ENCODE peak calls at places on chromosomes 1 and 21, in eight cellular contexts. T, V, Z, X, L, Q, W and I are unnamed samples.

GRCh38 chr1:109793486-109794318 is 30.0 kb upstream of the EPS8L3 start:
- DNase-seq in Q (peak; percentile 52), V (peak; percentile 45), T (peak; percentile 52), L (peak; percentile 83), W (peak; percentile 42), X (no peak), Z (no peak), I (peak; percentile 37)

GRCh38 chr21:45593162-45594022 is 50.1 kb upstream of the PCBP3 start:
- DNase-seq in Z (no peak), W (peak; percentile 28), V (no peak), X (no peak), T (peak; percentile 56), L (no peak), Q (no peak), I (peak; percentile 6)

GRCh38 chr1:3611170-3612019 is at the start of gene MEGF6:
- DNase-seq in W (peak; percentile 85), X (no peak), Z (peak; percentile 96), T (peak; percentile 91), L (peak; percentile 100), Q (peak; percentile 75), V (no peak), I (no peak)

GRCh38 chr1:231591466-231591865 is 35.1 kb upstream of the DISC1 start:
- DNase-seq in L (no peak), W (no peak), Z (no peak), T (no peak), V (no peak), X (no peak), Q (no peak), I (no peak)

GRCh38 chr1:21175324-21175669 is 1.4 kb downstream of the EIF4G3 start:
- DNase-seq in L (no peak), X (no peak), Q (peak; percentile 27), T (no peak), W (peak; percentile 79), Z (no peak), V (no peak), I (no peak)

GRCh38 chr1:245546875-245547274 is 392.1 kb downstream of the KIF26B start:
- DNase-seq in V (no peak), Z (no peak), T (no peak), X (no peak), L (peak; percentile 22), W (no peak), Q (no peak), I (no peak)

GRCh38 chr1:174958396-174958795 is 41.4 kb upstream of the CACYBP start:
- DNase-seq in Q (no peak), T (no peak), V (no peak), X (no peak), Z (no peak), W (no peak), L (no peak), I (no peak)

GRCh38 chr1:159896086-159896930 is 3.7 kb downstream of the CFAP45 start:
- DNase-seq in V (no peak), X (no peak), W (no peak), L (no peak), Z (no peak), T (no peak), Q (no peak), I (no peak)

GRCh38 chr1:21174638-21175323 is 1.9 kb downstream of the EIF4G3 start:
- DNase-seq in Z (no peak), X (no peak), Q (peak; percentile 27), W (no peak), L (no peak), T (no peak), V (no peak), I (no peak)

GRCh38 chr1:179774033-179774432 is 30.9 kb downstream of the FAM163A start:
- DNase-seq in T (no peak), Q (no peak), V (no peak), Z (no peak), L (no peak), W (no peak), X (no peak), I (no peak)

DNA sequence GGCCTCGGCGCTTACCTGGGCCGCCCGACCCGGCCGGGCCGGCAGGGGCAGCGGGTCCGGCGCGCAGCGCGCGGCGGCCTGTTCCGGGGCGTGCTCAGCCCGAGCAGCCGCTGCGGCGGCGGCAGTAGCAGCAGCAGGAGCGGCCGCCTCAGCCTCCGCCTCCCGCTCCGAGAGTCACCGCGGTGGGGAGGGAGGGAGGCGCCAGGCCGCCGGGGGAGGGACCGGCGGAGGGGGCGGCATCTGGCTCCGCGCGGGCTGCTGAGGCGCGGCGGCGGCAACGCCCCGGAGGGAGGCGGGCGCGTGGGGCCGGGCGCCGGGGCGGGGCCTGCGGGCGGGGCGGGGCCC is at the start of gene CTNNBIP1:
- DNase-seq in V (no peak), Q (no peak), L (no peak), W (no peak), T (no peak), X (no peak), Z (no peak), I (no peak)
- TF ChIP-seq CTCF in V (no peak), Q (no peak), L (no peak), W (no peak), T (no peak), X (no peak), Z (no peak), I (no peak)

GRCh38 chr21:18164483-18164882 is 80.2 kb upstream of the CHODL start:
- DNase-seq in Q (no peak), W (no peak), L (no peak), X (no peak), V (no peak), Z (no peak), T (no peak), I (no peak)

GRCh38 chr21:18168108-18168507 is 76.5 kb upstream of the CHODL start:
- DNase-seq in Z (no peak), W (no peak), V (no peak), Q (no peak), L (no peak), T (no peak), X (no peak), I (no peak)

GRCh38 chr21:18170221-18170620 is 74.4 kb upstream of the CHODL start:
- DNase-seq in Q (no peak), Z (no peak), W (no peak), V (no peak), L (no peak), X (no peak), T (no peak), I (no peak)

GRCh38 chr21:18161841-18162240 is 82.8 kb upstream of the CHODL start:
- DNase-seq in Z (no peak), L (no peak), V (no peak), W (no peak), T (no peak), Q (no peak), X (no peak), I (no peak)

GRCh38 chr21:18164933-18165332 is 79.7 kb upstream of the CHODL start:
- DNase-seq in Z (no peak), V (no peak), L (no peak), W (no peak), T (no peak), X (no peak), Q (peak; percentile 2), I (no peak)
- TF ChIP-seq CTCF in Z (no peak), V (no peak), L (peak; percentile 26), W (no peak), T (peak; percentile 28), X (no peak), Q (no peak), I (no peak)

DNA sequence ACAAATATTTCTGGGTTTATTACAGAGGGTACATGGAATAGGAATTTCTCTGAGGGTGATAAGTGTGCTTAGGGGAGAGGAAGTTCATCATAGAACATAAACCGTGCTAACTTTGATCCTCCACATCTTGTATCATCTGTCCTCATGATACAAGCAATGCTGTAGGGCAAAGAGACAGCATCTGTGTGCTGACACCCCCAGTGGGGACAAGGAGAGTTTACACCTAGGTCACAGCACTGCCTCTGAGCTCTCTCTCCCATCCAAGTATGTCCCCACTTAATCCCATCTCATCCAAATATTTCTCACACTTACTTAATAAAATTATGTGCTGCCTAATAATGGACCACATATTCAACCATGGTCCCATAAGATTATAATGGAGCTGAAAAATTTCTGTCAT is 4.3 kb upstream of the TEDDM1 start:
- DNase-seq in Q (no peak), Z (no peak), L (no peak), T (no peak), W (no peak), X (no peak), V (no peak), I (no peak)
- TF ChIP-seq CTCF in Q (no peak), Z (no peak), L (peak; percentile 62), T (peak; percentile 29), W (no peak), X (peak; percentile 7), V (no peak), I (peak; percentile 8)

GRCh38 chr1:86500731-86501130 is 32.0 kb downstream of the CLCA1 start:
- DNase-seq in V (no peak), X (no peak), Q (no peak), L (no peak), T (no peak), W (no peak), Z (no peak), I (no peak)

GRCh38 chr1:86504895-86505625 is 36.3 kb downstream of the CLCA1 start:
- DNase-seq in Z (no peak), Q (peak; percentile 83), T (no peak), L (no peak), X (no peak), W (no peak), V (no peak), I (no peak)

GRCh38 chr1:86503477-86504129 is 34.9 kb downstream of the CLCA1 start:
- DNase-seq in L (peak; percentile 75), W (peak; percentile 67), Z (no peak), Q (no peak), X (no peak), V (no peak), T (no peak), I (no peak)

GRCh38 chr1:86504130-86504479 is 35.4 kb downstream of the CLCA1 start:
- DNase-seq in Z (peak; percentile 63), X (no peak), V (no peak), W (peak; percentile 49), T (no peak), L (peak; percentile 59), Q (no peak), I (no peak)

DNA sequence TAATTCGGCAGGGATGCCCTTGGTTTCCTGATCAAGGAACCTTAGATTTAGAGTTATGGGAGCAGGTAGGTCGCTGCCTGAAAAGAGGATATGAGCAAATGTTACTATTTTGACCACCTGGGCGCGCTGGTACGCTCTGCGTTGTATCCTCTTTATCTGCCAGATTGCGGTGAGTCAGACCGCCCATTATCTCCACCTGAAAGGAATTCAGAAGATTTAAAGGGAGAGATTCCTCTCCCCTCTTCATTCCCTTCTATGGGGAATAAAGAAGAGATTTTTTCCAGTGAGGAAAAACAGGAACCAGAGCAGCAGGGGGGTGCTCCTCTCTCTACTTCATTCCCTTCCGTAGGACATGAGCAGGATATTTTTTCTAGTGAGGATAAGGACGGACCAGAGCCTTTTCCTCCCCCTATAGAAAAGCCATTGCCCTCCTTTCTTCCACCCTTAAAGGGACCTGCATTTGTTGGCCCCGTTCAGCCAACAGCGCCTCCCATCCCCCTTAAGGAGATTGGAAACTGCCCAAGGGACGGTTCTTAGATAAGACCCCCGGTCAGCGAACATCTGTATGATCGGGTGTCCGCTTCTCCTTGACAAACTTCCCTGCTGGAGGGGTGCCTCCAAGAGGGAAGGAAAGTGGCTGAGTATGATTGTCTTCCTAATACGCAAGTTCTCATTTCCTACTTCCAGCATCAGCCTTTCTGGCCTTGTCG is 34.1 kb downstream of the CLCA1 start:
- DNase-seq in W (no peak), Q (peak; percentile 80), V (no peak), Z (no peak), T (no peak), L (peak; percentile 94), X (no peak), I (no peak)
- TF ChIP-seq CTCF in W (no peak), Q (peak; percentile 29), V (no peak), Z (no peak), T (no peak), L (peak; percentile 5), X (no peak), I (no peak)